ENCODE peak calls at places on chromosome 16, in four cellular contexts. D, Q, F and Y are unnamed samples.

GRCh38 chr16:70579648-70580630 is 56.3 kb downstream of the SF3B3 start:
- DNase-seq in D (peak; percentile 71), Q (no peak), F (no peak), Y (no peak)

GRCh38 chr16:69328854-69329316 is 1.5 kb downstream of the PDF start:
- DNase-seq in D (peak; percentile 28), Q (no peak), F (no peak), Y (no peak)

GRCh38 chr16:86789621-86790051 is 211.3 kb downstream of the FOXL1 start:
- DNase-seq in D (no peak), Q (no peak), F (no peak), Y (no peak)

GRCh38 chr16:67669499-67670101 is 3.0 kb downstream of the C16orf86 start:
- DNase-seq in D (no peak), Q (no peak), F (no peak), Y (no peak)

GRCh38 chr16:68444058-68444657 is 4.2 kb downstream of the SMPD3 start:
- DNase-seq in D (peak; percentile 47), Q (no peak), F (peak; percentile 43), Y (peak; percentile 76)

GRCh38 chr16:69567031-69567680 is 1.4 kb downstream of the NFAT5 start:
- DNase-seq in D (no peak), Q (no peak), F (peak; percentile 55), Y (no peak)

GRCh38 chr16:3305109-3306068 is at the start of the genes TIGD7 and ZNF75A:
- DNase-seq in D (peak; percentile 81), Q (peak; percentile 95), F (no peak), Y (peak; percentile 84)

GRCh38 chr16:64654137-64654652 is 467.7 kb downstream of the CDH11 start:
- DNase-seq in D (no peak), Q (no peak), F (no peak), Y (no peak)

GRCh38 chr16:50459681-50460080 is 88.5 kb upstream of the NKD1 start:
- DNase-seq in D (no peak), Q (no peak), F (no peak), Y (no peak)

GRCh38 chr16:48329138-48329537 is 56.1 kb downstream of the SIAH1 start:
- DNase-seq in D (no peak), Q (no peak), F (no peak), Y (no peak)
- TF ChIP-seq HMGXB4 in D (no peak), Q (no peak), F (no peak), Y (no peak)

DNA sequence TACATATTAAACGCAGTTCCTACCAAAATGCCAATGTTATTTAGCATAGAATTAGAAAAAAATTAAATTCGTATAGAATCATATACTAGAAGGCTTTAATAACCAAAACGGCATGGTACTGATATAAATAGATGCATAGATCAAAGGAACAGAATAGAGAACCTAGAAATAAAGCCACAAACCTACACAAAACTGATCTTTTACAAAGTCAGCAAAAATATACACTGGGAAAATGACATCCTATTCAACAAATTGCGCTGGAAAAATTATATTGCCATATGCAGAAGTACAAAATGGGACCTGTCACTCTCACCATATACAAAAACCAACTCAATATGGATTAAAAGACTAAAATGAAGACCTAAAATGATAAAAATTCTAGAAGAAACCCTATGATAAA is 1882.6 kb downstream of the TP53TG3F start:
- DNase-seq in D (no peak), Q (no peak), F (no peak), Y (no peak)
- TF ChIP-seq HMGXB4 in D (no peak), Q (no peak), F (no peak), Y (no peak)

GRCh38 chr16:23026777-23027362 is 122.4 kb downstream of the USP31 start:
- DNase-seq in D (no peak), Q (peak; percentile 23), F (peak; percentile 37), Y (peak; percentile 58)
- TF ChIP-seq HMGXB4 in D (no peak), Q (no peak), F (peak; percentile 45), Y (no peak)

GRCh38 chr16:8866118-8866883 is 2.5 kb downstream of the CARHSP1 start:
- DNase-seq in D (no peak), Q (no peak), F (peak; percentile 88), Y (peak; percentile 97)
- TF ChIP-seq HMGXB4 in D (no peak), Q (no peak), F (no peak), Y (no peak)

GRCh38 chr16:80563807-80564206 is 23.0 kb downstream of the DYNLRB2 start:
- DNase-seq in D (no peak), Q (no peak), F (no peak), Y (no peak)
- TF ChIP-seq HMGXB4 in D (no peak), Q (no peak), F (no peak), Y (no peak)

GRCh38 chr16:629289-630023 is 1.3 kb upstream of the WFIKKN1 start:
- DNase-seq in D (peak; percentile 77), Q (no peak), F (peak; percentile 44), Y (peak; percentile 42)

GRCh38 chr16:631808-632358 is 1.1 kb downstream of the WFIKKN1 start:
- DNase-seq in D (no peak), Q (no peak), F (no peak), Y (no peak)

GRCh38 chr16:630024-630814 is 566 bp upstream of the WFIKKN1 start:
- DNase-seq in D (no peak), Q (no peak), F (no peak), Y (peak; percentile 47)

GRCh38 chr16:632486-633335 is 1.9 kb downstream of the WFIKKN1 start:
- DNase-seq in D (no peak), Q (no peak), F (no peak), Y (no peak)

GRCh38 chr16:630815-631405 is at the start of gene WFIKKN1:
- DNase-seq in D (peak; percentile 62), Q (no peak), F (peak; percentile 59), Y (peak; percentile 85)
- TF ChIP-seq HMGXB4 in D (no peak), Q (no peak), F (peak; percentile 22), Y (no peak)

DNA sequence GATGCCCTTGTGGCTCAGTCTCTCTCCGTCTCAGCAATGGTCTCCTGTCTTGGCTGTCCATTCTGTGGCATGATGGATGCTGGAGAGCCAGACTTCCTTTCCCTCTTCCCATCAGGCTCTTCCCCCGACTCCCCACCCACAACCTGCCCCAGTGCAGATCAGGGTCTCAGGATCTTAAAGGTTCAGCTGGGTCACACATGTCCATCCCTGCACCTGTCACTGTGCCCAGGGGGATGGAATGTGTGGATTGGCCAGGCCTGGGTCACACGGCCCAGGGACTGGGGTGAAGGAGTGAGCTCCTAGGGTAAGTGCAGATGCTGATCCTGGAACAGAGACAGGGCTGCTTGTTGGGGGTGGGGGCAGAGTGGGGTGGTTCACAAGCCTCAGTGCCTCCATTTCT is 23.0 kb downstream of the ADGRG5 start:
- DNase-seq in D (no peak), Q (no peak), F (no peak), Y (no peak)
- TF ChIP-seq HMGXB4 in D (no peak), Q (no peak), F (no peak), Y (no peak)